ENCODE peak calls at places on chromosomes 12 and 14, in seven cellular contexts. J is germinal center, L is endothelial cell of umbilical vein, V is neural crest cell, E is posterior cingulate gyrus, N is HT-29, D is T47D. U is an unnamed sample.

GRCh38 chr14:50829472-50830043 is 1.4 kb downstream of the NIN start:
- DNase-seq in V (no peak), E (no peak), D (no peak), N (peak), L (no peak), J (no peak), U (no peak)

GRCh38 chr14:24726480-24726879 is 92.5 kb upstream of the GZMB start:
- DNase-seq in N (no peak), J (no peak), D (no peak), E (no peak), V (no peak), L (no peak), U (no peak)

GRCh38 chr12:55996201-55996714 is 818 bp upstream of the SUOX start:
- DNase-seq in L (peak), V (peak), E (no peak), D (peak), J (peak), N (peak), U (peak)

GRCh38 chr12:2794261-2794735 is 472 bp upstream of the FKBP4 start:
- DNase-seq in D (peak), V (no peak), E (peak), N (no peak), L (no peak), J (peak), U (no peak)

GRCh38 chr12:93883436-93884154 is 206.4 kb downstream of the CRADD start:
- DNase-seq in D (no peak), E (no peak), V (no peak), L (no peak), J (no peak), N (no peak), U (peak)

GRCh38 chr12:32134144-32134888 is 27.7 kb downstream of the BICD1 start:
- DNase-seq in L (peak), V (no peak), N (no peak), D (no peak), J (peak), E (no peak), U (peak)

GRCh38 chr12:91785655-91786489 is 359.8 kb downstream of the BTG1 start:
- DNase-seq in E (no peak), J (no peak), V (no peak), D (no peak), N (no peak), L (no peak), U (no peak)

GRCh38 chr14:99231850-99232401 is 40.1 kb downstream of the BCL11B start:
- DNase-seq in V (peak), D (no peak), E (no peak), N (no peak), J (no peak), L (no peak), U (peak)

GRCh38 chr12:52015393-52016081 is 8.8 kb downstream of the TAMALIN start:
- DNase-seq in V (no peak), D (no peak), E (peak), J (no peak), N (no peak), L (no peak), U (no peak)

GRCh38 chr14:106665814-106666213 is 1139.4 kb downstream of the TMEM121 start:
- DNase-seq in V (no peak), L (no peak), J (no peak), D (no peak), N (no peak), E (no peak), U (no peak)

GRCh38 chr14:65415613-65416012 is 3.1 kb downstream of the FUT8 start:
- DNase-seq in J (no peak), L (no peak), V (no peak), N (no peak), D (no peak), E (no peak), U (no peak)

GRCh38 chr12:6327591-6328041 is 14.3 kb downstream of the TNFRSF1A start:
- DNase-seq in D (no peak), E (no peak), V (no peak), J (no peak), L (no peak), N (no peak), U (no peak)

U was measured in cardiac muscle cell.